ENCODE peak calls at places on chromosomes 1 and 21, in four cellular contexts. One of them, this sample, is unnamed. For H3K27me3, the result is how much of the 10 kb centered on the place peaks cover.

GRCh38 chr1:195113471-195113870 is 1494.8 kb downstream of the KCNT2 start:
- DNase-seq in body of pancreas: no peak
- DNase-seq in esophagus squamous epithelium: no peak
- DNase-seq in colonic mucosa: no peak
- DNase-seq in this sample: no peak

GRCh38 chr1:193471981-193472380 is 285.6 kb upstream of the B3GALT2 start:
- DNase-seq in body of pancreas: no peak
- DNase-seq in esophagus squamous epithelium: no peak
- DNase-seq in colonic mucosa: no peak
- DNase-seq in this sample: no peak

GRCh38 chr21:33299181-33299752 is 25.5 kb upstream of the IFNAR1 start:
- DNase-seq in body of pancreas: no peak
- DNase-seq in esophagus squamous epithelium: no peak
- DNase-seq in colonic mucosa: peak
- DNase-seq in this sample: no peak

GRCh38 chr1:68624233-68624632 is 127.4 kb upstream of the DEPDC1 start:
- DNase-seq in body of pancreas: no peak
- DNase-seq in esophagus squamous epithelium: no peak
- DNase-seq in colonic mucosa: no peak
- DNase-seq in this sample: no peak

GRCh38 chr1:76793594-76793993 is 73.7 kb upstream of the ST6GALNAC5 start:
- DNase-seq in body of pancreas: no peak
- DNase-seq in esophagus squamous epithelium: no peak
- DNase-seq in colonic mucosa: no peak
- DNase-seq in this sample: no peak

GRCh38 chr1:218660678-218661053 is 315.5 kb downstream of the TGFB2 start:
- DNase-seq in body of pancreas: no peak
- DNase-seq in esophagus squamous epithelium: no peak
- DNase-seq in colonic mucosa: no peak
- DNase-seq in this sample: no peak

GRCh38 chr1:209012443-209013196 is 570.9 kb upstream of the CAMK1G start:
- DNase-seq in body of pancreas: peak
- DNase-seq in esophagus squamous epithelium: no peak
- DNase-seq in colonic mucosa: peak
- DNase-seq in this sample: peak

GRCh38 chr1:23752909-23753308 is 9.6 kb downstream of the ELOA start:
- DNase-seq in body of pancreas: no peak
- DNase-seq in esophagus squamous epithelium: no peak
- DNase-seq in colonic mucosa: no peak
- DNase-seq in this sample: no peak

GRCh38 chr1:234765672-234766071 is 155.7 kb upstream of the IRF2BP2 start:
- DNase-seq in body of pancreas: no peak
- DNase-seq in esophagus squamous epithelium: no peak
- DNase-seq in colonic mucosa: no peak
- DNase-seq in this sample: no peak

GRCh38 chr1:59752556-59753412 is 62.0 kb upstream of the HOOK1 start:
- DNase-seq in body of pancreas: no peak
- DNase-seq in esophagus squamous epithelium: no peak
- DNase-seq in colonic mucosa: no peak
- DNase-seq in this sample: no peak

GRCh38 chr1:209349372-209350324 is 233.9 kb upstream of the CAMK1G start:
- DNase-seq in body of pancreas: no peak
- DNase-seq in esophagus squamous epithelium: no peak
- DNase-seq in colonic mucosa: no peak
- DNase-seq in this sample: no peak

GRCh38 chr1:53637726-53638640 is 101.0 kb downstream of the GLIS1 start:
- DNase-seq in body of pancreas: no peak
- DNase-seq in esophagus squamous epithelium: no peak
- DNase-seq in colonic mucosa: no peak
- DNase-seq in this sample: peak

GRCh38 chr1:220789532-220790147 is 2.9 kb downstream of the MTARC1 start:
- DNase-seq in body of pancreas: no peak
- DNase-seq in esophagus squamous epithelium: no peak
- DNase-seq in colonic mucosa: no peak
- DNase-seq in this sample: no peak

GRCh38 chr1:119475866-119476439 is 31.1 kb upstream of the HSD3B1 start:
- DNase-seq in body of pancreas: peak
- DNase-seq in esophagus squamous epithelium: no peak
- DNase-seq in colonic mucosa: peak
- DNase-seq in this sample: peak

GRCh38 chr1:89125571-89126233 is at the start of gene GBP2:
- DNase-seq in body of pancreas: no peak
- DNase-seq in esophagus squamous epithelium: no peak
- DNase-seq in colonic mucosa: peak
- DNase-seq in this sample: no peak

GRCh38 chr1:157994081-157994581 is 686 bp downstream of the KIRREL1 start:
- DNase-seq in body of pancreas: no peak
- DNase-seq in esophagus squamous epithelium: no peak
- DNase-seq in colonic mucosa: no peak
- DNase-seq in this sample: peak

GRCh38 chr1:27218736-27219135 is 15.7 kb upstream of the WDTC1 start:
- DNase-seq in body of pancreas: no peak
- DNase-seq in esophagus squamous epithelium: no peak
- DNase-seq in colonic mucosa: no peak
- DNase-seq in this sample: no peak

GRCh38 chr1:159211331-159212136 is 6.9 kb downstream of the ACKR1 start:
- DNase-seq in body of pancreas: peak
- DNase-seq in esophagus squamous epithelium: no peak
- DNase-seq in colonic mucosa: peak
- DNase-seq in this sample: peak

GRCh38 chr21:44706706-44707615 is 4.4 kb downstream of the TSPEAR start:
- DNase-seq in body of pancreas: no peak
- DNase-seq in esophagus squamous epithelium: no peak
- DNase-seq in colonic mucosa: peak
- DNase-seq in this sample: peak

GRCh38 chr21:40276001-40276400 is 408.8 kb downstream of the PCP4 start:
- DNase-seq in body of pancreas: no peak
- DNase-seq in esophagus squamous epithelium: no peak
- DNase-seq in colonic mucosa: no peak
- DNase-seq in this sample: no peak

GRCh38 chr1:33165209-33165608 is 16.6 kb downstream of the TRIM62 start:
- DNase-seq in body of pancreas: no peak
- DNase-seq in esophagus squamous epithelium: no peak
- DNase-seq in colonic mucosa: no peak
- DNase-seq in this sample: no peak

GRCh38 chr1:89022167-89022959 is at the start of gene GBP3:
- DNase-seq in body of pancreas: no peak
- DNase-seq in esophagus squamous epithelium: no peak
- DNase-seq in colonic mucosa: no peak
- DNase-seq in this sample: no peak

GRCh38 chr1:215082532-215083407 is at the start of gene KCNK2:
- DNase-seq in body of pancreas: no peak
- DNase-seq in esophagus squamous epithelium: no peak
- DNase-seq in colonic mucosa: no peak
- DNase-seq in this sample: peak

GRCh38 chr1:215081566-215082531 is 688 bp upstream of the KCNK2 start:
- DNase-seq in body of pancreas: no peak
- DNase-seq in esophagus squamous epithelium: no peak
- DNase-seq in colonic mucosa: no peak
- DNase-seq in this sample: no peak

GRCh38 chr1:215079456-215079855 is 3.1 kb upstream of the KCNK2 start:
- DNase-seq in body of pancreas: no peak
- DNase-seq in esophagus squamous epithelium: no peak
- DNase-seq in colonic mucosa: no peak
- DNase-seq in this sample: no peak

GRCh38 chr1:215087603-215088002 is 5.1 kb downstream of the KCNK2 start:
- DNase-seq in body of pancreas: no peak
- DNase-seq in esophagus squamous epithelium: no peak
- DNase-seq in colonic mucosa: no peak
- DNase-seq in this sample: no peak

DNA sequence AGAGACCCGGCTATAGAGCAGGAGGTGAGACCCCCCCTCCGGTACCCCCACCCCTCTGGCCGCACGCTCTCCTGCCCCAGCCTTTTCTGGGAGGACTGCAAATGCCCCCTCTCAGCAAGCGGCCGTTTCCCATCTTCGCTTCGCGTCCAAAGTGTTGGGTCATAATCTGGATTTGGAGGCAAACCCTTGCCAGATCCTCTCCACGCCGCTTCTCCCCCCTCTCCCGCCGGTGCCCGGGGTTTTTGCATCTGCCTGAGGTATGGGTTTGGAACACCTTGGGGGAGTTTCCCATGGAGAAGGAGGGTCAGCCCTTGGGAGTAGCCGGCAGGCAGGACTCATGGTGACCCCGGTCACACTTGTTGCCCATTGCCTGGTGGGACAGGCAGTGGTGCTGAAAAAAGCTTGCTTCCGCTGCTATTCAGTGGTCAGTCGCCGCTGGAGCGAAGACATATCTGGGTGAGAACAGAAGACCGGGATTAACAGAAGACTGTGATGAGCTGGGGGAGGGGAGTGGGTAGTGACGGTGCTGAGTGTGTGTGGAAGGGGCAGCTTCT is 948 bp downstream of the KCNK2 start:
- DNase-seq in body of pancreas: no peak
- DNase-seq in esophagus squamous epithelium: no peak
- DNase-seq in colonic mucosa: no peak
- DNase-seq in this sample: peak
- H3K4me3 ChIP-seq in body of pancreas: no peak
- H3K4me3 ChIP-seq in esophagus squamous epithelium: peak
- H3K4me3 ChIP-seq in colonic mucosa: no peak
- H3K4me3 ChIP-seq in this sample: peak

DNA sequence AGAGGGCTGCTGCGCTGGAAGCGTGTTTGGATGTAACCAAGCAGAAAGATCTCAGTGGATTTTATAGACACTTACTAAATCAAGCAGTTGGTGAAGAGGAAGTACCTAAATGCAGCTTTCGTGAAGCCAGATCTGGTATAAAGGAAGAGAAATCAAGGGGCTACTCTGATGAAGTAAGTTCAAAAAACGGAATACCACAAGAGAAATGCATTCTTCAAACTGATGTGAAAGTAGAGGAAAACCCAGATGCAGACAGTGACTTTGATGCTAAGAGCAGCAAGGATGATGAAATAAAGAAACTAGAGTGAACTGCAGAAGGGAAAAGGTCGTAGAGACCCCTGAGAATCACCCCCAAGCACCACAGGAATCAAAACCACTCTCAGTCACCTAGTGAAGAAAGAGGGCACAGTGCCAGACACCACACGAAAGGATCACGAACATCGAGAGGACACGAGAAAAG is 40.8 kb upstream of the NEXN start:
- DNase-seq in body of pancreas: no peak
- DNase-seq in esophagus squamous epithelium: no peak
- DNase-seq in colonic mucosa: no peak
- DNase-seq in this sample: no peak
- H3K27me3 ChIP-seq in body of pancreas: under half
- H3K27me3 ChIP-seq in esophagus squamous epithelium: under half
- H3K27me3 ChIP-seq in colonic mucosa: under half
- H3K27me3 ChIP-seq in this sample: under half

DNA sequence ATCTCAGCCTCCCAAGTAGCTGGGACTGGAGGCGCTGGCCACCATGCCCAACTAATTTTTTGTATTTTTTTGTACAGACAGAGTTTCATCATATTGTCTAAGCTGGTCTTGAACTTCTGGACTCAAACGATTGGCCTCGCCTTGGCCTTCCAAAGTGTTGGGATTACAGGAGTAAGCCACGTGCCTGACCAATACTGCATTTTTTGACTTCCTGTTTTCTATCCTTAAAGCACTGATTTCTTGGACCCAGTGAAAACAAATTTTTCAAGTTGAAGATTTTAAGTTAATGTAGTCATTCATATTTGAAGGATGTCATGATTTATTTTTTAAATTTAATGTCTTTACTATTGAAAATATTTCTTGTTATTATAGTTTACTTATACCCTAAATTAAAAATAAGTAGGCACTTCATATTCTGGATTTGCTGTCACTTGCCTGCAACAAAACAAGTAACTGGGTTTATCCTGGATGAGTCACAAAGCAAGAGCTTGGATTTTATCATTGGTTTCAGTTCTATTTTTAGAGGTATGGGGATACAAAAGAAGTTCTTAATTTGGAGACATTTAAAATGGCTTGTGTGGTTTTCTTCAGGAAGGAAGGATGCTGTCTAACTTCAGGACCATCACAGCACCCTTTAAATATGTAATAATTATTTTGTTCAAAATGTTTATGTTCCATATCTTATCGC is 2.2 kb upstream of the VPS45 start:
- DNase-seq in body of pancreas: no peak
- DNase-seq in esophagus squamous epithelium: no peak
- DNase-seq in colonic mucosa: no peak
- DNase-seq in this sample: no peak
- H3K4me3 ChIP-seq in body of pancreas: no peak
- H3K4me3 ChIP-seq in esophagus squamous epithelium: no peak
- H3K4me3 ChIP-seq in colonic mucosa: no peak
- H3K4me3 ChIP-seq in this sample: no peak

GRCh38 chr1:56773341-56774066 is 45.7 kb downstream of the FYB2 start:
- DNase-seq in body of pancreas: no peak
- DNase-seq in esophagus squamous epithelium: no peak
- DNase-seq in colonic mucosa: no peak
- DNase-seq in this sample: no peak

GRCh38 chr1:56774067-56774609 is 45.1 kb downstream of the FYB2 start:
- DNase-seq in body of pancreas: no peak
- DNase-seq in esophagus squamous epithelium: no peak
- DNase-seq in colonic mucosa: no peak
- DNase-seq in this sample: no peak

GRCh38 chr1:56776581-56776980 is 42.6 kb downstream of the FYB2 start:
- DNase-seq in body of pancreas: no peak
- DNase-seq in esophagus squamous epithelium: no peak
- DNase-seq in colonic mucosa: no peak
- DNase-seq in this sample: no peak

DNA sequence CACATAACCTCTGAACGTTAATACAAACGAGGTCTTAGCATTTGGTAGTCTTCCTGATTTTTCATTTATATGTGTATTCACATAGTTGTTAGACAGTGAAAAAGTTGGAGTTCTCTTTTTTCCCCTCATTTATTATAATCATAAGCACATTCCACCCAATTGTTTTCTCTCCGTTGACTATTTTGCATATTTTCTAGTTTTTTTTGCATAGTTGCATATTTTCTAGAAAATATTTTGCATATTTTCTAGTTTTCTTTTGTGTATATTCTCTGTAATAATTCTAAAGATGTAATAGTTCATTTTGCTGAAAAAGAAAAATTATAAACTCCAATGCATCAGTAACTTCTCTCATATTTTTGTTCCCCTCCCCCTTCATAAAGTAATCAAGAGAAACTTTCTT is 47.5 kb downstream of the FYB2 start:
- DNase-seq in body of pancreas: no peak
- DNase-seq in esophagus squamous epithelium: no peak
- DNase-seq in colonic mucosa: no peak
- DNase-seq in this sample: no peak
- H3K27me3 ChIP-seq in body of pancreas: under half
- H3K27me3 ChIP-seq in esophagus squamous epithelium: under half
- H3K27me3 ChIP-seq in colonic mucosa: under half
- H3K27me3 ChIP-seq in this sample: under half

GRCh38 chr1:30273021-30273325 is 450.4 kb downstream of the MATN1 start:
- DNase-seq in body of pancreas: no peak
- DNase-seq in esophagus squamous epithelium: no peak
- DNase-seq in colonic mucosa: no peak
- DNase-seq in this sample: no peak

GRCh38 chr1:30274176-30274936 is 449.0 kb downstream of the MATN1 start:
- DNase-seq in body of pancreas: no peak
- DNase-seq in esophagus squamous epithelium: no peak
- DNase-seq in colonic mucosa: peak
- DNase-seq in this sample: no peak

GRCh38 chr1:30275926-30276736 is 447.3 kb downstream of the MATN1 start:
- DNase-seq in body of pancreas: no peak
- DNase-seq in esophagus squamous epithelium: no peak
- DNase-seq in colonic mucosa: peak
- DNase-seq in this sample: no peak

GRCh38 chr1:30273456-30273855 is 449.9 kb downstream of the MATN1 start:
- DNase-seq in body of pancreas: no peak
- DNase-seq in esophagus squamous epithelium: no peak
- DNase-seq in colonic mucosa: no peak
- DNase-seq in this sample: no peak

GRCh38 chr1:30274937-30275621 is 448.3 kb downstream of the MATN1 start:
- DNase-seq in body of pancreas: no peak
- DNase-seq in esophagus squamous epithelium: no peak
- DNase-seq in colonic mucosa: peak
- DNase-seq in this sample: no peak
- H3K4me3 ChIP-seq in body of pancreas: no peak
- H3K4me3 ChIP-seq in esophagus squamous epithelium: no peak
- H3K4me3 ChIP-seq in colonic mucosa: no peak
- H3K4me3 ChIP-seq in this sample: no peak

This sample was measured in WERI-Rb-1.